ENCODE peak calls at places on chromosomes 3 and 15, in ten cellular contexts. O is esophagus squamous epithelium, Y is thyroid gland, C is tibial artery, Z is WERI-Rb-1, G is dorsolateral prefrontal cortex, Q is cardiac fibroblast, J is AG09309, R is psoas muscle, V is SK-N-SH. F is an unnamed sample.

GRCh38 chr3:15207836-15208504 is 1.9 kb downstream of the CAPN7 start:
- DNase-seq in C (no peak), J (no peak), Q (peak), O (no peak), Y (no peak), Z (no peak), V (no peak), G (no peak), R (no peak), F (no peak)

GRCh38 chr3:64109438-64109837 is 86.1 kb upstream of the PSMD6 start:
- DNase-seq in C (no peak), Q (no peak), O (no peak), V (no peak), G (no peak), R (no peak), Z (peak), J (no peak), Y (peak), F (no peak)

GRCh38 chr3:35929158-35929557 is 289.8 kb downstream of the ARPP21 start:
- DNase-seq in O (no peak), V (no peak), G (no peak), Q (peak), C (no peak), J (no peak), Y (no peak), R (no peak), Z (no peak), F (no peak)

GRCh38 chr3:138066383-138066782 is 49.0 kb downstream of the DZIP1L start:
- DNase-seq in G (no peak), Q (no peak), O (no peak), V (no peak), Z (no peak), J (no peak), R (no peak), Y (no peak), C (no peak), F (no peak)

GRCh38 chr3:157906627-157907026 is 199.6 kb downstream of the SHOX2 start:
- DNase-seq in Z (no peak), J (peak), V (no peak), Y (no peak), Q (peak), C (no peak), G (no peak), O (no peak), R (no peak), F (no peak)

GRCh38 chr3:42366550-42366949 is 43.9 kb downstream of the LYZL4 start:
- DNase-seq in R (no peak), Y (no peak), G (no peak), V (no peak), O (no peak), Q (no peak), Z (no peak), C (no peak), J (no peak), F (no peak)

GRCh38 chr3:123749716-123750115 is 134.4 kb downstream of the MYLK start:
- DNase-seq in C (no peak), G (no peak), J (peak), Z (no peak), Y (no peak), Q (peak), V (no peak), O (no peak), R (no peak), F (peak)

GRCh38 chr15:56798639-56799038 is 65.3 kb upstream of the ZNF280D start:
- DNase-seq in Q (no peak), V (no peak), O (no peak), R (peak), J (no peak), Z (no peak), G (no peak), C (no peak), Y (no peak), F (no peak)

GRCh38 chr3:61771976-61772375 is 210.6 kb downstream of the PTPRG start:
- DNase-seq in R (no peak), V (no peak), O (no peak), G (no peak), C (no peak), Y (peak), Z (no peak), J (no peak), Q (peak), F (no peak)

GRCh38 chr15:100098705-100099104 is 243.1 kb downstream of the ADAMTS17 start:
- DNase-seq in O (no peak), Z (no peak), Q (no peak), Y (no peak), G (no peak), J (no peak), C (no peak), R (no peak), V (no peak), F (no peak)

GRCh38 chr3:13712682-13713180 is 163.8 kb downstream of the FBLN2 start:
- DNase-seq in Y (no peak), V (no peak), Q (no peak), G (no peak), Z (no peak), C (peak), R (no peak), O (no peak), J (no peak), F (no peak)

GRCh38 chr3:148882288-148882687 is 17.2 kb downstream of the CPA3 start:
- DNase-seq in C (no peak), G (no peak), Q (peak), Y (no peak), O (no peak), J (no peak), V (no peak), R (no peak), Z (no peak), F (no peak)

GRCh38 chr3:82088749-82089148 is 327.3 kb upstream of the GBE1 start:
- DNase-seq in J (no peak), R (no peak), G (no peak), O (no peak), Y (no peak), V (no peak), Z (no peak), Q (no peak), C (no peak), F (no peak)
- H3K4me3 ChIP-seq in J (no peak), R (no peak), G (no peak), O (no peak), Y (no peak), V (no peak), Z (no peak), Q (no peak), C (no peak), F (no peak)

GRCh38 chr3:182382112-182382857 is 411.0 kb upstream of the ATP11B start:
- DNase-seq in Q (no peak), O (no peak), J (no peak), Y (no peak), Z (no peak), G (no peak), C (no peak), R (no peak), V (no peak), F (no peak)

GRCh38 chr3:182384182-182384581 is 409.1 kb upstream of the ATP11B start:
- DNase-seq in C (no peak), Q (no peak), O (no peak), J (no peak), Y (no peak), G (no peak), R (no peak), Z (no peak), V (no peak), F (no peak)

GRCh38 chr3:182389041-182389815 is 404.1 kb upstream of the ATP11B start:
- DNase-seq in C (no peak), V (no peak), O (no peak), Q (no peak), G (no peak), Y (no peak), R (no peak), Z (no peak), J (no peak), F (no peak)

GRCh38 chr3:182388506-182388905 is 404.8 kb upstream of the ATP11B start:
- DNase-seq in V (no peak), G (no peak), C (no peak), Y (no peak), O (no peak), Q (no peak), Z (no peak), J (no peak), R (no peak), F (no peak)

DNA sequence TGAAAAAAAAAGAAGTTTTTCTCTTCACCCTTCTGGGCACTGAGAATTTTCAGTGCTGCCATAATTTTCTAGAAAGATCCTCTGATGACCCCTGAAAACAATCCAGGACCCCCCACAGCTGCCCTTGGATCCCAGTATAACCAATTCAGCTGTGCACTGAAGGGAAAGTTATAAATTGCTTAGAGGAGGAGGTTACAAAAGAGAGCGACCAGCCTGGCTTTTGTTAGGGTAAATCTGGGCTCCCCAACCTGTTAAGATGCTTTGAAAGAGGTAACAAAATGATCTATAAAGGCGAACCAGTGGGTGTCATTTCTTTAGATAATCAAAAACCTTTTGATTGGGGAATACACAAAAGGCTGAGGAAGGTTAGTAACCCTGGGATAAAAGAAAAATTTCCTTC is 407.9 kb upstream of the ATP11B start:
- DNase-seq in Z (no peak), Y (no peak), Q (no peak), O (no peak), C (no peak), G (no peak), R (no peak), J (no peak), V (no peak), F (no peak)
- TF ChIP-seq CTCF in Z (no peak), Y (no peak), Q (no peak), O (no peak), C (no peak), G (no peak), R (no peak), J (no peak), V (no peak), F (no peak)

DNA sequence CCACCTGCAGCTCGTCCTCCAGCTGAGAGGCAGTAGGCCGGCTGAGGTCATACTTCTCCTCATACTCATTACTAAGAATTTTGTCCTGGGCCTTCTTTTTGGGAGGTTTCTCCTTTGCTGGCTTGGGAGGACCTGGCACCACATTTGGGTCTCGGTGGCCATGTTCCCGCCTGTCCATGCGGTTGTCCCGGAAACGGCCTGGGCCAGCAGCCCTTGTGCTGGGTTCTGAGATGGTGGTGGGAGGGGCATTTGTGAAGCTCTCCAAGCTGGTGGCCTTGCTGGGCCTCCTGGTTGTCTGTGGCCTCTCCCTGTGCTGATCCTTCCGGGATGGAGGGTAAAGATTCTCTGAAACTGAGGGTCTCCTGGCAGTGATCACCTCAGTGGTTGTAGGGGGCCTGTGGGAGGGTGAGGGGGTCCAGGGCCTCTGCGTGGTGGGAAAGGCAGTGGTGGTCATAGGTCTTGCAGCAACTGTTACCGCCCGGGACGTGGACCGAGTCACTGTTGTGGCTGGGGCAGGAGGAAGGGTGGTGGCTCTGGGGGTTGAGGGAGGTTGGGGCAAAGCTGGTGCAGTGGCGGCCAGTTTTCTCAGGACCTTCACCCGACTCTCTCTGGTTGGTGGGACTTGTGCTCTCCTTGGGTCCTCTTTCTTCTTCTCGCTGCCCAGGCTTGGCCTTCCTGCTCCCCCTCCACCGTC is 2.5 kb downstream of the CCDC80 start:
- DNase-seq in Z (no peak), Y (no peak), C (peak), J (no peak), G (no peak), Q (no peak), R (no peak), V (no peak), O (no peak), F (no peak)
- H3K4me3 ChIP-seq in Z (no peak), Y (no peak), C (peak), J (peak), G (no peak), Q (peak), R (peak), V (peak), O (peak), F (peak)

GRCh38 chr15:74821790-74822158 is 4.7 kb upstream of the CPLX3 start:
- DNase-seq in Y (no peak), J (no peak), O (no peak), C (no peak), Z (no peak), Q (no peak), R (no peak), G (no peak), V (no peak), F (no peak)
- TF ChIP-seq CTCF in Y (no peak), J (no peak), O (no peak), C (no peak), Z (no peak), Q (no peak), R (no peak), G (no peak), V (no peak), F (no peak)

GRCh38 chr15:85402195-85402921 is 22.0 kb downstream of the AKAP13 start:
- DNase-seq in J (no peak), Q (peak), Z (no peak), O (no peak), R (no peak), C (no peak), Y (no peak), G (no peak), V (no peak), F (peak)
- H3K4me3 ChIP-seq in J (no peak), Q (no peak), Z (no peak), O (no peak), R (no peak), C (no peak), Y (no peak), G (no peak), V (no peak), F (no peak)

GRCh38 chr15:65964792-65965433 is 95.6 kb downstream of the RAB11A start:
- DNase-seq in V (no peak), G (no peak), Y (no peak), C (no peak), O (no peak), Z (no peak), J (no peak), R (no peak), Q (no peak), F (no peak)

GRCh38 chr15:65963911-65964482 is 94.7 kb downstream of the RAB11A start:
- DNase-seq in C (no peak), Y (no peak), V (peak), Z (no peak), R (no peak), Q (no peak), J (no peak), O (no peak), G (no peak), F (no peak)

GRCh38 chr15:65963358-65963757 is 94.1 kb downstream of the RAB11A start:
- DNase-seq in G (no peak), V (no peak), Z (no peak), C (no peak), Q (no peak), J (no peak), Y (no peak), O (no peak), R (no peak), F (no peak)

GRCh38 chr15:65960586-65960985 is 91.3 kb downstream of the RAB11A start:
- DNase-seq in V (no peak), Z (no peak), Q (no peak), Y (no peak), J (no peak), O (no peak), C (no peak), G (no peak), R (no peak), F (no peak)

GRCh38 chr15:65962187-65962586 is 92.9 kb downstream of the RAB11A start:
- DNase-seq in Q (peak), O (no peak), Y (no peak), R (no peak), Z (no peak), C (no peak), J (no peak), V (no peak), G (no peak), F (no peak)
- TF ChIP-seq CTCF in Q (peak), O (no peak), Y (no peak), R (peak), Z (no peak), C (no peak), J (peak), V (no peak), G (no peak), F (no peak)

DNA sequence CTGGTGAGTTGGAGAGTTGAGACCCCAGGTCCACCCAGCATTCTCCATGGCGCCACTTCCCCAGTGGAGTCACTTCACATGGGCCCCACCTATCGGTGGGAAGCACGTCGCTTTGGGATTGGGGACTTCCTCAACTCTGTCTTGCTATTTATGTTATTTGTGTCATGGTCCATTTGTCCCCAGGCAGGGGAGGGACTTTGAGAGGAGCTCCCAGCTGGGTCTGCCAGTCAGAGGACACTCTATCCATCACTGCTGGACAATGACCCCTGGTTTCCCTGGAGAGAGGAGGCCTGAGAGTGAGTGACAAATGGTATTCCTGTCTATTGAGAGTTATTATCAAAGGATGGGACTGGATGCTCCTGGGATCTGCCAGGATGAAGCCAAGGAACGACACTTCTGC is 127.6 kb downstream of the RAB11A start:
- DNase-seq in R (no peak), Y (no peak), V (no peak), C (no peak), J (no peak), Z (no peak), O (no peak), Q (no peak), G (no peak), F (no peak)
- H3K4me3 ChIP-seq in R (no peak), Y (no peak), V (no peak), C (no peak), J (no peak), Z (no peak), O (no peak), Q (no peak), G (no peak), F (no peak)